ENCODE peak calls at places on chromosome 22, in five cellular contexts. One of them, this sample, is unnamed. For H3K4me1, the result is how much of the 10 kb centered on the place peaks cover.

GRCh38 chr22:36027960-36028645 is 521 bp downstream of the RBFOX2 start:
- DNase-seq in GM23338: peak
- DNase-seq in BE2C: no peak
- DNase-seq in left ventricle myocardium inferior: no peak
- DNase-seq in GM23248: no peak
- DNase-seq in this sample: no peak

GRCh38 chr22:20885557-20886323 is 26.9 kb downstream of the SNAP29 start:
- DNase-seq in GM23248: peak
- DNase-seq in GM23338: peak
- DNase-seq in left ventricle myocardium inferior: peak
- DNase-seq in BE2C: peak
- DNase-seq in this sample: peak

GRCh38 chr22:22753526-22754267 is 109.3 kb downstream of the GGTLC2 start:
- DNase-seq in BE2C: peak
- DNase-seq in GM23338: peak
- DNase-seq in GM23248: peak
- DNase-seq in left ventricle myocardium inferior: no peak
- DNase-seq in this sample: peak

GRCh38 chr22:39238966-39239510 is 5.7 kb downstream of the PDGFB start:
- DNase-seq in GM23338: no peak
- DNase-seq in BE2C: no peak
- DNase-seq in left ventricle myocardium inferior: no peak
- DNase-seq in GM23248: no peak
- DNase-seq in this sample: no peak

GRCh38 chr22:19407649-19408606 is 23.6 kb downstream of the HIRA start:
- DNase-seq in BE2C: peak
- DNase-seq in GM23338: no peak
- DNase-seq in left ventricle myocardium inferior: no peak
- DNase-seq in GM23248: peak
- DNase-seq in this sample: no peak

GRCh38 chr22:21042978-21043855 is 2.5 kb upstream of the LRRC74B start:
- DNase-seq in left ventricle myocardium inferior: no peak
- DNase-seq in BE2C: no peak
- DNase-seq in GM23338: no peak
- DNase-seq in GM23248: peak
- DNase-seq in this sample: no peak

GRCh38 chr22:48579035-48579914 is 1248.4 kb downstream of the BRD1 start:
- DNase-seq in GM23338: no peak
- DNase-seq in BE2C: no peak
- DNase-seq in GM23248: no peak
- DNase-seq in left ventricle myocardium inferior: no peak
- DNase-seq in this sample: no peak

GRCh38 chr22:18970180-18970947 is 34.3 kb upstream of the PRODH start:
- DNase-seq in BE2C: peak
- DNase-seq in GM23248: peak
- DNase-seq in left ventricle myocardium inferior: no peak
- DNase-seq in GM23338: peak
- DNase-seq in this sample: no peak

GRCh38 chr22:20433686-20434241 is 3.9 kb downstream of the SCARF2 start:
- DNase-seq in GM23248: no peak
- DNase-seq in GM23338: no peak
- DNase-seq in left ventricle myocardium inferior: no peak
- DNase-seq in BE2C: no peak
- DNase-seq in this sample: no peak

GRCh38 chr22:49236541-49237075 is 591.1 kb downstream of the BRD1 start:
- DNase-seq in left ventricle myocardium inferior: no peak
- DNase-seq in BE2C: no peak
- DNase-seq in GM23248: no peak
- DNase-seq in GM23338: no peak
- DNase-seq in this sample: no peak

GRCh38 chr22:38413085-38414008 is 41.7 kb downstream of the KCNJ4 start:
- DNase-seq in left ventricle myocardium inferior: peak
- DNase-seq in BE2C: no peak
- DNase-seq in GM23248: peak
- DNase-seq in GM23338: no peak
- DNase-seq in this sample: no peak

GRCh38 chr22:23072911-23073491 is 2.7 kb downstream of the GNAZ start:
- DNase-seq in GM23248: no peak
- DNase-seq in GM23338: peak
- DNase-seq in left ventricle myocardium inferior: peak
- DNase-seq in BE2C: no peak
- DNase-seq in this sample: no peak

GRCh38 chr22:24165673-24166072 is 15.6 kb upstream of the SUSD2 start:
- DNase-seq in GM23248: peak
- DNase-seq in BE2C: no peak
- DNase-seq in left ventricle myocardium inferior: no peak
- DNase-seq in GM23338: no peak
- DNase-seq in this sample: no peak

GRCh38 chr22:20106849-20107237 is 9.1 kb upstream of the RANBP1 start:
- DNase-seq in GM23338: no peak
- DNase-seq in GM23248: no peak
- DNase-seq in left ventricle myocardium inferior: peak
- DNase-seq in BE2C: no peak
- DNase-seq in this sample: no peak

GRCh38 chr22:47918936-47919505 is 1156.6 kb downstream of the TBC1D22A start:
- DNase-seq in left ventricle myocardium inferior: no peak
- DNase-seq in GM23338: no peak
- DNase-seq in GM23248: no peak
- DNase-seq in BE2C: no peak
- DNase-seq in this sample: no peak

DNA sequence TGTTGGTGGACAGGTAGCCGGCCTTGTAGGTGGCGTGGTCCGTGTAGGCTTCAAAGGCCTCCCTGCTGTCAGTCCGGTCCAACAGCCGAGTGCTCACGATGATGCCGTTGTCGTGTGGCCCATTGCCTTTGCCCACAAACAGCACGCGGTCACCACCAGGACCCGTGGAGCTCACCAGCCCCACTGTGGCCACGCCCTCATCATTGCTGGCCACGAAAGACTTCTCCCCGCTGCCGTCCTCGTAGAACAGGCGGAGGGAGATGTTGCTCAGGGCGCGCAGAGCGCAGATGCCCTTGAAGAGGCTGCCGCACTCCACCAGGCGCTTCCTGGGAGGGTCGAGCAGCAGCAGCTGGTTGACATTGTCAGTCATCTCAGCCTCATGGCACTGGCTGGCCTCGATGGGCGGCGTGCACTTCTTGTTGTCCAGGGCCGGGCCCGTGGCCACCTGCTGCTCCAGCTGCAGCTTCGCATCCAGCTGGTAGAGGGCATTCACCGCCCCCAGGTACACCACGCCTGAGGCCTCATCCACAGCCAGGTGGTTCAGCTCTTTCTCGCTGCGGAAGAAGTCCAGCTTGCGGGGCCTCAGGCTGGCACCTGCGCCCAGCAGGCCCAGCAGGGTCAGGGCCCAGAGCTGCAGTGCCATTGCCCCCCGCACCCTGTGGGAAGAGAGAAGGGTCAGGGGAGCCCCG is 17.4 kb downstream of the PLXNB2 start:
- DNase-seq in GM23338: no peak
- DNase-seq in BE2C: no peak
- DNase-seq in GM23248: no peak
- DNase-seq in left ventricle myocardium inferior: no peak
- DNase-seq in this sample: no peak
- H3K4me1 ChIP-seq in GM23338: under half
- H3K4me1 ChIP-seq in BE2C: under half
- H3K4me1 ChIP-seq in GM23248: under half
- H3K4me1 ChIP-seq in left ventricle myocardium inferior: under half
- H3K4me1 ChIP-seq in this sample: under half

GRCh38 chr22:28873183-28873964 is 10.0 kb upstream of the ZNRF3 start:
- DNase-seq in GM23338: peak
- DNase-seq in BE2C: peak
- DNase-seq in left ventricle myocardium inferior: no peak
- DNase-seq in GM23248: no peak
- DNase-seq in this sample: no peak

GRCh38 chr22:28869736-28870135 is 13.6 kb upstream of the ZNRF3 start:
- DNase-seq in GM23338: no peak
- DNase-seq in BE2C: no peak
- DNase-seq in left ventricle myocardium inferior: no peak
- DNase-seq in GM23248: no peak
- DNase-seq in this sample: no peak

GRCh38 chr22:28874816-28875320 is 8.5 kb upstream of the ZNRF3 start:
- DNase-seq in GM23248: no peak
- DNase-seq in BE2C: no peak
- DNase-seq in left ventricle myocardium inferior: no peak
- DNase-seq in GM23338: no peak
- DNase-seq in this sample: no peak

GRCh38 chr22:28874061-28874460 is 9.3 kb upstream of the ZNRF3 start:
- DNase-seq in BE2C: no peak
- DNase-seq in GM23338: no peak
- DNase-seq in left ventricle myocardium inferior: no peak
- DNase-seq in GM23248: no peak
- DNase-seq in this sample: no peak
- H3K4me1 ChIP-seq in BE2C: under half
- H3K4me1 ChIP-seq in GM23338: under half
- H3K4me1 ChIP-seq in left ventricle myocardium inferior: under half
- H3K4me1 ChIP-seq in GM23248: under half
- H3K4me1 ChIP-seq in this sample: under half

GRCh38 chr22:46234851-46235437 is 15.1 kb downstream of the CDPF1 start:
- DNase-seq in GM23248: no peak
- DNase-seq in left ventricle myocardium inferior: no peak
- DNase-seq in BE2C: no peak
- DNase-seq in GM23338: no peak
- DNase-seq in this sample: no peak
- H3K4me1 ChIP-seq in GM23248: under half
- H3K4me1 ChIP-seq in left ventricle myocardium inferior: half or more
- H3K4me1 ChIP-seq in BE2C: under half
- H3K4me1 ChIP-seq in GM23338: under half
- H3K4me1 ChIP-seq in this sample: under half

GRCh38 chr22:37237371-37238268 is 6.4 kb downstream of the RAC2 start:
- DNase-seq in BE2C: no peak
- DNase-seq in left ventricle myocardium inferior: no peak
- DNase-seq in GM23248: peak
- DNase-seq in GM23338: no peak
- DNase-seq in this sample: no peak
- H3K4me1 ChIP-seq in BE2C: under half
- H3K4me1 ChIP-seq in left ventricle myocardium inferior: under half
- H3K4me1 ChIP-seq in GM23248: under half
- H3K4me1 ChIP-seq in GM23338: under half
- H3K4me1 ChIP-seq in this sample: half or more

GRCh38 chr22:42427211-42427610 is 5.0 kb downstream of the NFAM1 start:
- DNase-seq in GM23248: no peak
- DNase-seq in left ventricle myocardium inferior: no peak
- DNase-seq in BE2C: no peak
- DNase-seq in GM23338: no peak
- DNase-seq in this sample: no peak
- H3K4me1 ChIP-seq in GM23248: under half
- H3K4me1 ChIP-seq in left ventricle myocardium inferior: under half
- H3K4me1 ChIP-seq in BE2C: under half
- H3K4me1 ChIP-seq in GM23338: under half
- H3K4me1 ChIP-seq in this sample: under half

DNA sequence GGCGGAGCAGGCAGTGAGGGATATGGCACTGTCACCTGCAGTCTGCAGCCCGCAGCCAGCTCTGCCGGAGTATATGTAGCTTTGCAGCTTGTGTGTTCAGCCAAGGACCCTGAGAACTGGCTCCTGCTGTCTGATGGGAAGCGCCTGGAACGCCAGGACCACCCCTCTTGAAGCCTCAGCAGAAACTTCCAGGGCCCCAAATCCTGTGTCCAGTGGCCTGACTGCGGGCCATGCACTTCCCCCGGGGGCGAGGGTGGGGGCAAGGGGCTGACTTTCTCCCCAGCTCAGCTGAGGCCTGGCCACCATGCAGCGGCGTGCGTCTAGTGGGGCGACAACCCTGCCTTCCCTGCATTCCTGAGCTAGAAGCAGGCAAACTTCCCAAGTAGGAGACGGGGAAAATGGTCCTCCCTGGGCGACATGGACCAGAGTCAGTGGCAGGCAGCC is 32.3 kb downstream of the PISD start:
- DNase-seq in BE2C: no peak
- DNase-seq in left ventricle myocardium inferior: no peak
- DNase-seq in GM23338: peak
- DNase-seq in GM23248: no peak
- DNase-seq in this sample: no peak
- H3K4me1 ChIP-seq in BE2C: under half
- H3K4me1 ChIP-seq in left ventricle myocardium inferior: half or more
- H3K4me1 ChIP-seq in GM23338: under half
- H3K4me1 ChIP-seq in GM23248: under half
- H3K4me1 ChIP-seq in this sample: under half

GRCh38 chr22:30321461-30321860 is 5.3 kb downstream of the TBC1D10A start:
- DNase-seq in GM23248: no peak
- DNase-seq in BE2C: no peak
- DNase-seq in left ventricle myocardium inferior: no peak
- DNase-seq in GM23338: no peak
- DNase-seq in this sample: no peak
- H3K4me1 ChIP-seq in GM23248: under half
- H3K4me1 ChIP-seq in BE2C: under half
- H3K4me1 ChIP-seq in left ventricle myocardium inferior: half or more
- H3K4me1 ChIP-seq in GM23338: under half
- H3K4me1 ChIP-seq in this sample: half or more

This sample was measured in naive thymus-derived CD4-positive, alpha-beta T cell.